ENCODE peak calls at places on chromosomes 7 and 10, in seven cellular contexts. X is esophagus muscularis mucosa, K is sigmoid colon, V is IMR-90, Y is ovary, G is heart left ventricle, J is Peyer's patch. P is an unnamed sample.

GRCh38 chr7:75993689-75994387 is 557 bp downstream of the TMEM120A start:
- DNase-seq in X (no peak), K (peak), V (peak), Y (peak), G (peak), J (peak), P (no peak)

GRCh38 chr7:46253500-46253899 is 332.4 kb upstream of the IGFBP3 start:
- DNase-seq in X (no peak), K (no peak), V (no peak), Y (no peak), G (no peak), J (no peak), P (no peak)

GRCh38 chr7:158112571-158113320 is 474.9 kb downstream of the PTPRN2 start:
- DNase-seq in X (no peak), K (no peak), V (no peak), Y (no peak), G (no peak), J (no peak), P (no peak)

GRCh38 chr10:102814873-102815661 is 22.1 kb downstream of the CYP17A1 start:
- DNase-seq in X (no peak), K (peak), V (peak), Y (peak), G (peak), J (no peak), P (no peak)

GRCh38 chr10:112721080-112721698 is 228.9 kb upstream of the TCF7L2 start:
- DNase-seq in X (no peak), K (no peak), V (peak), Y (no peak), G (no peak), J (no peak), P (no peak)

GRCh38 chr10:131514454-131514853 is 202.9 kb upstream of the TCERG1L start:
- DNase-seq in X (no peak), K (no peak), V (no peak), Y (no peak), G (no peak), J (no peak), P (no peak)

GRCh38 chr10:48464871-48465736 is 139.8 kb downstream of the ARHGAP22 start:
- DNase-seq in X (no peak), K (no peak), V (no peak), Y (no peak), G (peak), J (peak), P (no peak)

GRCh38 chr7:52712938-52713337 is 322.5 kb upstream of the POM121L12 start:
- DNase-seq in X (no peak), K (no peak), V (no peak), Y (no peak), G (no peak), J (no peak), P (no peak)

GRCh38 chr10:35353805-35354204 is 17.5 kb downstream of the CCNY start:
- DNase-seq in X (no peak), K (no peak), V (no peak), Y (no peak), G (no peak), J (no peak), P (no peak)

GRCh38 chr7:14430921-14431320 is 441.5 kb upstream of the ETV1 start:
- DNase-seq in X (no peak), K (no peak), V (no peak), Y (no peak), G (no peak), J (no peak), P (no peak)

GRCh38 chr7:131105803-131106680 is 221.6 kb upstream of the MKLN1 start:
- DNase-seq in X (peak), K (peak), V (peak), Y (peak), G (peak), J (peak), P (peak)

GRCh38 chr7:128390871-128391565 is 18.8 kb downstream of the IMPDH1 start:
- DNase-seq in X (no peak), K (no peak), V (no peak), Y (no peak), G (no peak), J (no peak), P (no peak)

GRCh38 chr7:65379318-65379717 is 5.7 kb downstream of the ZNF92 start:
- DNase-seq in X (no peak), K (no peak), V (peak), Y (no peak), G (no peak), J (no peak), P (no peak)

GRCh38 chr10:61784354-61785131 is 117.0 kb upstream of the ARID5B start:
- DNase-seq in X (peak), K (no peak), V (no peak), Y (no peak), G (no peak), J (no peak), P (no peak)

GRCh38 chr7:70701487-70701886 is 430.5 kb upstream of the GALNT17 start:
- DNase-seq in X (no peak), K (no peak), V (no peak), Y (no peak), G (no peak), J (no peak), P (no peak)

GRCh38 chr10:114685456-114685855 is 27.4 kb upstream of the ABLIM1 start:
- DNase-seq in X (no peak), K (no peak), V (no peak), Y (no peak), G (peak), J (no peak), P (no peak)

GRCh38 chr10:104256335-104257080 is 1.8 kb downstream of the GSTO1 start:
- DNase-seq in X (no peak), K (no peak), V (no peak), Y (no peak), G (no peak), J (no peak), P (no peak)

GRCh38 chr10:126919426-126919825 is 14.2 kb downstream of the DOCK1 start:
- DNase-seq in X (no peak), K (no peak), V (no peak), Y (no peak), G (peak), J (no peak), P (no peak)

GRCh38 chr7:66359656-66360211 is 154.6 kb downstream of the TPST1 start:
- DNase-seq in X (no peak), K (peak), V (no peak), Y (no peak), G (no peak), J (no peak), P (no peak)

GRCh38 chr7:114554781-114555537 is 140.3 kb downstream of the FOXP2 start:
- DNase-seq in X (no peak), K (no peak), V (peak), Y (no peak), G (no peak), J (no peak), P (no peak)

GRCh38 chr10:29243750-29244149 is 45.1 kb upstream of the LYZL1 start:
- DNase-seq in X (no peak), K (no peak), V (no peak), Y (no peak), G (no peak), J (no peak), P (no peak)

DNA sequence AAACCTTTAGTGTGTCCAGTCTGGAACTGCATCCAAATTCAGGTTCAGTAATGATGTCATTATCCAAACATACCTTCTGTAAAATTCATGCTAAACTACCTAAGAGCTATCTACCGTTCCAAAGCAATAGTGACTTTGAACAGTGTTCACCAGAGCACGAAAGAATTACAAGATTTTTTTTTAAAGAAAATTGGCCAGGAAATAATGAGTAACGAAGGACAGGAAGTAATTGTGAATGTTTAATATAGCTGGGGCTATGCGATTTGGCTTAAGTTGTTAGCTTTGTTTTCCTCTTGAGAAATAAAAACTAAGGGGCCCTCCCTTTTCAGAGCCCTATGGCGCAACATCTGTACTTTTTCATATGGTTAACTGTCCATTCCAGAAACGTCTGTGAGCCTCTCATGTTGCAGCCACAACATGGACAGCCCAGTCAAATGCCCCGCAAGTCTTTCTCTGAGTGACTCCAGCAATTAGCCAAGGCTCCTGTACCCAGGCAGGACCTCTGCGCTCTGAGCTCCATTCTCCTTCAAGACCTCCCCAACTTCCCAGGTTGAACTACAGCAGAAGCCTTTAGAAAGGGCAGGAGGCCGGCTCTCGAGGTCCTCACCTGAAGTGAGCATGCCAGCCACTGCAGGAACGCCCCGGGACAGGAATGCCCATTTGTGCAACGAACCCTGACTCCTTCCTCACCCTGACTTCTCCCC is 622 bp upstream of the FAS start:
- DNase-seq in X (no peak), K (peak), V (peak), Y (peak), G (no peak), J (no peak), P (no peak)
- TF ChIP-seq POLR2A in X (no peak), K (no peak), V (no peak), Y (peak), G (peak), J (no peak), P (no peak)

DNA sequence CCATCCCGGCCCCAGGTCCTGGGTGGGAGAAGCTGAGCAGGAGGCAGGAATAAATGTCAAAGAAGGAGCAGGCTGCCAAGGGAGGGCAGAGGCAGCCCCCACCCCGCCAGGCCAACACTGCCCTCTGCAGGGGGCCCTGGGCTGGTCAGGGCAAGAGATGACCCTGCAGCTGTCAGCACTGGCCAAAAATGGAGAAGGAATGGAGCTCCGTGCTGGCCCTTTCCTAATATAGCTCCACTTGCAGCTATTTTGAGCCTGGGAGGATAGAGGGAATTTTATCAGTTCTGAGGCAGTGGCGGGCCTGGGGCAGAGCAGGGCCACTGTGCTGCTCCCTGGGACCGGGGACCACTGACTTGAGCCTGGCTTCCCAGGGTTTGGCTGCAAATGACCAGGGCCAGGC is 16.0 kb downstream of the LDB3 start:
- DNase-seq in X (no peak), K (peak), V (peak), Y (peak), G (peak), J (no peak), P (no peak)
- TF ChIP-seq CTCF in X (peak), K (peak), V (peak), Y (no peak), G (peak), J (no peak), P (peak)

GRCh38 chr10:83806716-83807115 is 332.6 kb upstream of the GHITM start:
- DNase-seq in X (no peak), K (no peak), V (no peak), Y (no peak), G (no peak), J (no peak), P (no peak)

GRCh38 chr10:83801983-83802382 is 337.3 kb upstream of the GHITM start:
- DNase-seq in X (no peak), K (no peak), V (no peak), Y (no peak), G (no peak), J (no peak), P (no peak)
- H3K27ac ChIP-seq in X (no peak), K (no peak), V (no peak), Y (no peak), G (no peak), J (no peak), P (no peak)

DNA sequence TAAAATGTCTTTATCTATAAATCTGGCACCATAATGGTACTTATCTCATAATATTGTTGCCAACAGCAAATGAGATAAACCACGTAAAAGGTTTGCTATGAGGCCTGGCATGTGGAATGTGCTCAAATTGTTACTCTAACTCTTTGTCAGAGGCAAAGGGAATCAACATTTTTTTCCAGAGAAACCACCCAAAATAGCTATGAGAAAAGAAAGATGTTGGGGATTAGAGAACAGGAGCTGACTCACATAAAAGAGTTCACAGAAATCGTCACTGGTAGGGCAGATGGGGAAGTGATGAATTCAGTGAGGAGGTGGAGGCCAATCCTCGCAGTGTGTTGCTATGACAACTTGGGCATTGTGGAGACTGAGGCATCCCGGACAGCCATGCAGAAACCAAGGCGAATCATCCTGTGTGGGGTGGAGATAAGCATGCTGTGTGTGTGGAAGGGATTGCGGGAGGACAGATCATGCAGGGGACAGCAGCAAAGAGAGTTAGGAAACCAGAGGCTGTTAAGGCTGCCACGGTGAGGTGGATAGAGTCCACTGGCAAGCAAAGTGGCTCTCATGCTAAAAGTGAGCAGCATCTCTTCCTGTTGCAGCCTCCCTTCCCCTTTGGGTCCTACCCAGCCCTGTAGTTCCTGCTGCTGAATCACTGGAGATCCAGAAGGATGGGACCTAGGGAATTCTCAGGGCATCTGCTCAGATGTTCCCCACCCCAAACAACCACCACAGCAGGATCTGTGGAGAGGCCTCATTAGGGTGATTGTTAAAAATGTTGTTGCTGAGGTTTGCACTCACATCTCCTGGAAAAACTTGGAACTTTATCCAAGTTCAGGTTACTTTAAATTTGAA is 103.9 kb downstream of the CUBN start:
- DNase-seq in X (peak), K (peak), V (peak), Y (no peak), G (no peak), J (no peak), P (no peak)
- TF ChIP-seq POLR2A in X (no peak), K (no peak), V (peak), Y (no peak), G (no peak), J (no peak), P (no peak)

DNA sequence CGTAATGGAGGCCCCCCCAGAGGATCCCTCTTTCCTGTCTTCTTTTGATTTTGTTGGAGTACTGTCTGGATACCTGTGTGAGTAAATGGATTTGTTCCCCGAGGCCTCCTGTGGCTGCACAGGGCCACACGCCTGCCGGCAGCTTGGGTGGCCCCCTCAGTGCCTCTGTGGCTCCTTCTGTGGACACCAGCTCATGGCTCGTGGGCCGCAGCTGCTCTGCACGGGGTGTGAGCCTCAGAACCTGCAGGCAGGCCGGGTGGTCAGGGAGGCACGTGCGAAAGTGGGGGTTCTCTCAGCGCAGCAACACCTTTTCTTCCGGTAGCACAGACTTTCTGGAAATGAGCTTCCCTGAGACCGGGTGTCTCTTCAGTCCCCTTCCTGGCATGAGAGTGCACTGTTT is 70.3 kb downstream of the WDR37 start:
- DNase-seq in X (no peak), K (no peak), V (no peak), Y (no peak), G (no peak), J (no peak), P (no peak)
- TF ChIP-seq CTCF in X (no peak), K (no peak), V (no peak), Y (no peak), G (no peak), J (no peak), P (no peak)

GRCh38 chr7:45160374-45160773 is 2.8 kb downstream of the RAMP3 start:
- DNase-seq in X (no peak), K (peak), V (no peak), Y (no peak), G (no peak), J (no peak), P (no peak)
- H3K27ac ChIP-seq in X (no peak), K (no peak), V (no peak), Y (no peak), G (peak), J (no peak), P (no peak)